ENCODE peak calls at places on chromosomes 4 and X, in five cellular contexts. B, H, I, U and K are unnamed samples.

GRCh38 chrX:9420513-9420912 is 44.3 kb upstream of the TBL1X start:
- DNase-seq in B (no peak), H (no peak), I (peak), U (no peak), K (no peak)

GRCh38 chrX:13380230-13380629 is 60.4 kb upstream of the ATXN3L start:
- DNase-seq in B (no peak), H (no peak), I (peak), U (no peak), K (peak)

GRCh38 chr4:38985363-38986065 is 46.7 kb downstream of the TMEM156 start:
- DNase-seq in B (peak), H (no peak), I (no peak), U (no peak), K (no peak)

GRCh38 chrX:107205770-107206696 is at the start of the genes DNAAF6 and NUP62CL:
- DNase-seq in B (peak), H (peak), I (no peak), U (peak), K (peak)

GRCh38 chrX:80765226-80765625 is 44.5 kb downstream of the BRWD3 start:
- DNase-seq in B (no peak), H (no peak), I (peak), U (no peak), K (peak)

GRCh38 chr4:186248643-186249042 is 17.3 kb upstream of the F11 start:
- DNase-seq in B (no peak), H (no peak), I (no peak), U (no peak), K (no peak)

GRCh38 chr4:108172780-108173598 is 4.3 kb upstream of the LEF1 start:
- DNase-seq in B (peak), H (peak), I (no peak), U (peak), K (peak)

GRCh38 chr4:27245216-27245615 is 384.6 kb downstream of the STIM2 start:
- DNase-seq in B (no peak), H (no peak), I (no peak), U (no peak), K (no peak)

GRCh38 chr4:155999743-156000142 is 46.1 kb upstream of the CTSO start:
- DNase-seq in B (peak), H (peak), I (no peak), U (peak), K (peak)

GRCh38 chr4:16025268-16025667 is 58.6 kb downstream of the PROM1 start:
- DNase-seq in B (no peak), H (no peak), I (no peak), U (no peak), K (no peak)

GRCh38 chrX:10173331-10173900 is 16.6 kb downstream of the CLCN4 start:
- DNase-seq in B (peak), H (peak), I (peak), U (peak), K (peak)

GRCh38 chr4:154720123-154720522 is 23.7 kb upstream of the LRAT start:
- DNase-seq in B (no peak), H (no peak), I (no peak), U (no peak), K (no peak)

GRCh38 chr4:185846550-185847210 is 34.7 kb upstream of the SORBS2 start:
- DNase-seq in B (no peak), H (no peak), I (no peak), U (no peak), K (no peak)

GRCh38 chrX:28010875-28011274 is 29.6 kb upstream of the DCAF8L1 start:
- DNase-seq in B (no peak), H (no peak), I (no peak), U (no peak), K (no peak)

GRCh38 chr4:73839715-73840114 is 3.2 kb downstream of the CXCL6 start:
- DNase-seq in B (no peak), H (no peak), I (no peak), U (no peak), K (no peak)

GRCh38 chr4:76377922-76378321 is 43.0 kb downstream of the CCDC158 start:
- DNase-seq in B (peak), H (no peak), I (peak), U (peak), K (peak)

GRCh38 chr4:143202824-143203223 is 18.1 kb downstream of the USP38 start:
- DNase-seq in B (no peak), H (no peak), I (no peak), U (no peak), K (peak)

GRCh38 chr4:1802151-1802715 is 9.1 kb downstream of the FGFR3 start:
- DNase-seq in B (no peak), H (no peak), I (no peak), U (no peak), K (no peak)

GRCh38 chr4:15507679-15508078 is 38.0 kb downstream of the CC2D2A start:
- DNase-seq in B (no peak), H (no peak), I (no peak), U (no peak), K (no peak)

GRCh38 chrX:120604359-120604782 is 470 bp downstream of the MCTS1 start:
- DNase-seq in B (no peak), H (no peak), I (peak), U (no peak), K (peak)

GRCh38 chr4:95118507-95118906 is 360.8 kb downstream of the BMPR1B start:
- DNase-seq in B (no peak), H (no peak), I (no peak), U (no peak), K (no peak)

GRCh38 chrX:85113746-85114145 is 110.1 kb downstream of the APOOL start:
- DNase-seq in B (no peak), H (no peak), I (no peak), U (no peak), K (no peak)

GRCh38 chr4:135371137-135371536 is 1169.5 kb upstream of the PABPC4L start:
- DNase-seq in B (no peak), H (peak), I (no peak), U (peak), K (no peak)

GRCh38 chr4:15182600-15183222 is 180.4 kb downstream of the CPEB2 start:
- DNase-seq in B (no peak), H (no peak), I (no peak), U (no peak), K (peak)

GRCh38 chr4:133102612-133103409 is 46.3 kb upstream of the PCDH10 start:
- DNase-seq in B (no peak), H (no peak), I (no peak), U (no peak), K (no peak)

GRCh38 chrX:10233173-10233572 is 76.4 kb downstream of the CLCN4 start:
- DNase-seq in B (no peak), H (no peak), I (peak), U (no peak), K (peak)

GRCh38 chrX:7435822-7436221 is 287.9 kb upstream of the PUDP start:
- DNase-seq in B (no peak), H (no peak), I (no peak), U (no peak), K (no peak)

GRCh38 chrX:2401590-2402360 is 99.0 kb downstream of the DHRSX start:
- DNase-seq in B (peak), H (no peak), I (no peak), U (no peak), K (no peak)

GRCh38 chr4:92234393-92235176 is 69.2 kb upstream of the GRID2 start:
- DNase-seq in B (no peak), H (no peak), I (peak), U (no peak), K (peak)

GRCh38 chr4:159016527-159017137 is 86.2 kb upstream of the RAPGEF2 start:
- DNase-seq in B (peak), H (peak), I (peak), U (peak), K (peak)

GRCh38 chr4:70895846-70896435 is 6.2 kb upstream of the MOB1B start:
- DNase-seq in B (no peak), H (no peak), I (no peak), U (no peak), K (peak)

GRCh38 chr4:185772391-185773093 is 39.5 kb downstream of the SORBS2 start:
- DNase-seq in B (no peak), H (no peak), I (no peak), U (no peak), K (no peak)

GRCh38 chrX:38142598-38142997 is 78.1 kb downstream of the SRPX start:
- DNase-seq in B (no peak), H (no peak), I (peak), U (no peak), K (peak)

GRCh38 chrX:74531081-74531480 is 83.3 kb downstream of the RLIM start:
- DNase-seq in B (no peak), H (no peak), I (no peak), U (no peak), K (no peak)

GRCh38 chr4:89724716-89725115 is 112.2 kb downstream of the SNCA start:
- DNase-seq in B (no peak), H (no peak), I (peak), U (no peak), K (peak)

DNA sequence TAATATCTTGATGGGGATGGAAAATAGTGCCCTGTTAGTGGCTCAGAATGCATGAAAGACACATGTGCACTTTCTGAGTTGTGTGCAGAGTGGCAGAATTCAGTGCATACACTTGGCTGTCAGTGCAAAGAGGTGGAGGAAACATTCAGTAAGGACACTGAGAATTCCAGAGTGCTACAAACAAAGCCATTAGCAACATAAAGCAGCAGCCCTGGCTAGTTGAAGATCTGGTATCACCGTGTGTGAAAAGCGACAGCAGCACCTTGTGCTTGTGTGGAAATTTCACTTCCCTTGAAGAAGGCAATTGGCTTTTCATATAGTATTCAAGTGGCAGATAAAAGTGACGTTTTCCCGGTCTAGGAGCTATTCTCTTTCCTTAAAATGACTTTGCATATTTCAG is 810.4 kb downstream of the TRIML1 start:
- DNase-seq in B (no peak), H (no peak), I (no peak), U (no peak), K (no peak)
- H2AFZ ChIP-seq in B (no peak), H (no peak), I (peak), U (peak), K (no peak)

DNA sequence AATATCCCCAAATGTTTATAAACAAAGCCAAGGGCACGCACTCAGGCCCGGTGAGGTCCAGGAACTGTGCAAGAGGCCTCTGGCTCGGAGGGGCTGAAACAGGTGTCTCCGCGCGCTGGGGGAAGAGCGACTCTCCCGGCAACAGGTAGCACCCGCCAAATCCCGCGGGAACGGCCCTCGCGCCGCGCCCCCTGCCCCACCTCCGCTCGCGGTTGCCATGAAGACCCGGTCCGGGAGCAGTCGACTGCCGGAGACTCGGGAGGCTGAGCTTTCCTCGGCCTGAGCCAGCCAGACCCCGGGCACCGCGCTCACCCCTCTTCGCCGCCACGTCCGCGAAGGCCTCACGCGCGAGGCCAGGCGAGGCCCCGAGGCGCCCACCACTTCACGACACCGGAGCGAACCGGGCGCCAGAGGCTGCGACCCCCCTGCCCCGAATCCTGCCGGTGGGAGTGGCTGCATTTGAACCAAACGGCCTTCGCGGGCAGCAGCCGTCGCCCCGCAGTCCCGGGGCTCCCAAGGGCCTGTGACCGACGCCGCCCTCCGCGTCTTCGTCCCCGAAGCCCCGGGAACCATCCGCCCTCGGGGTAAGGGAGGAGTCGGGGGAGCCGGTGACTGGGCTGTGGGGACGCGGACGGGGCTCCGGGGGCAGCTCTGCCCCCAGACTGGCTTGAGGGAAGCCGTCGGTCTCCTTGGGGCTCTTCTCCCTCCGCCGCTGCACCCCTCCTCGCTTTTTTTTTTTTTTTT is at the start of gene NSUN7:
- DNase-seq in B (peak), H (peak), I (no peak), U (peak), K (peak)
- H4K8ac ChIP-seq in B (no peak), H (no peak), I (no peak), U (peak), K (peak)

GRCh38 chrX:40360557-40360956 is 220.2 kb upstream of the ATP6AP2 start:
- DNase-seq in B (no peak), H (no peak), I (no peak), U (no peak), K (no peak)
- H2BK15ac ChIP-seq in B (no peak), H (no peak), I (no peak), U (no peak), K (no peak)

GRCh38 chr4:5232549-5232948 is 181.3 kb downstream of the STK32B start:
- DNase-seq in B (no peak), H (no peak), I (no peak), U (no peak), K (no peak)

GRCh38 chr4:5237086-5237485 is 185.8 kb downstream of the STK32B start:
- DNase-seq in B (no peak), H (peak), I (no peak), U (no peak), K (no peak)

DNA sequence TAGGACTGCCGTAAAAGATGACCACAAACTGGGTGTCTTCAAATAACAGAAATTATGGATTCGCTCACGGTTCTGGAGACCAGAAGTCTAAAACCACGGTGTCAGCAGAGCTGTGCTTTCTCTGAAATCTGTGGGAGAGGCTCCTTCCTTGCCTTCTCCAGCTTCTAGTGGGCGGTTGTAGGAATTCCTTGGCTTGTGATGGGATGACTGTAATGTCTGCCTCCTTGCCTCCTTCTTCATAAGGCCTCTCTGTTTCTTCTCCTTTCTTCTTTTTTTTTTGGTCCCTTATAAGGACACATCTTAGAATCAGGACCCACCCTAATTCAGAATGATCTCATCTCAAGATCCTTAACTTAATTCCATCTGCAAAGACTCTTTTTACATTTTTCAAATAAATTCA is 186.8 kb downstream of the STK32B start:
- DNase-seq in B (no peak), H (no peak), I (peak), U (no peak), K (no peak)
- H2AFZ ChIP-seq in B (no peak), H (no peak), I (no peak), U (no peak), K (no peak)

DNA sequence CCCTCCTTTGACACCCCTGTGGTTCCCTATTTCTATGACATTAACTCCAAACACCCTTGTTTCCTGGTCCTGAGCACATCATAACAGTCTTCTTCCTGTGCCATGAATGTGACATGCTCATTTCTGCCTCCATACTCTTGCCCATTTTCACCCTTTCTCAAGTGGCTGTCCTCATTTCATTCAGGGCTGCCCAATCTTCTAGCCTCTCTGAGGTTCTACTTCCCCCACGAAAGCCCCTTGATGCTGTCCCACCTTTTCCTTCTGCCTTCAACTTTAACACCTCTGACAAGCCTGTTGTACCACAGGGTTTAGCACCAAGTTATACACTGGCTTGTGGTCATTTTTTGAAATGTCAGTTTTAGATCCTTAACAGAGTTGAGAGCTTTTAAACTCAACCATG is 136.2 kb upstream of the BOD1L1 start:
- DNase-seq in B (no peak), H (no peak), I (no peak), U (no peak), K (no peak)
- H4K8ac ChIP-seq in B (no peak), H (no peak), I (no peak), U (no peak), K (no peak)

GRCh38 chr4:128635939-128636551 is 173.5 kb upstream of the JADE1 start:
- DNase-seq in B (no peak), H (no peak), I (no peak), U (peak), K (peak)
- H2BK15ac ChIP-seq in B (no peak), H (no peak), I (no peak), U (no peak), K (no peak)

DNA sequence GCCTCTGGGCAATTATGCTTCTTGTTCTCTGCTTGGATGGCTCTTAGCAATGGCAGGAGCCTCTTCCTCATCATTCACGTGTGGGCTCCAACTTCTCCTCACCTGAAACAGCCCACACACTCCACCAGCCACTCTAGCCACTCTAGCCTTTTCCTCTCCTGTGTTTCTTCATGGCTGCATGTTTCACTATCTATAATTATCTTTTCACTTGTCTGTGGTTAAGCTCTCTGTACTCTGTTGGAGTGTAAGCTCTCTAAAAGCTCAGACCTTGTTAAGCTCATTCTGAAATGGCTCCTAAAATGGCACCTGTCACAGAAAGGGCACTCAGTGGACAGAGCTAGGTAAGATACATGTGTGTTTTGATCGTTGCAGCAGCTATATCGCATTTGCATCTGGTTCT is 80.0 kb downstream of the SH3KBP1 start:
- DNase-seq in B (no peak), H (no peak), I (no peak), U (no peak), K (no peak)
- H2AFZ ChIP-seq in B (no peak), H (no peak), I (no peak), U (no peak), K (no peak)

GRCh38 chrX:64977051-64977450 is 801 bp upstream of the ZC4H2 start:
- DNase-seq in B (no peak), H (no peak), I (no peak), U (no peak), K (no peak)
- H4K8ac ChIP-seq in B (no peak), H (no peak), I (no peak), U (no peak), K (no peak)

GRCh38 chr4:2866891-2867290 is 23.2 kb downstream of the ADD1 start:
- DNase-seq in B (no peak), H (no peak), I (peak), U (no peak), K (peak)
- H2BK15ac ChIP-seq in B (no peak), H (no peak), I (no peak), U (no peak), K (no peak)

DNA sequence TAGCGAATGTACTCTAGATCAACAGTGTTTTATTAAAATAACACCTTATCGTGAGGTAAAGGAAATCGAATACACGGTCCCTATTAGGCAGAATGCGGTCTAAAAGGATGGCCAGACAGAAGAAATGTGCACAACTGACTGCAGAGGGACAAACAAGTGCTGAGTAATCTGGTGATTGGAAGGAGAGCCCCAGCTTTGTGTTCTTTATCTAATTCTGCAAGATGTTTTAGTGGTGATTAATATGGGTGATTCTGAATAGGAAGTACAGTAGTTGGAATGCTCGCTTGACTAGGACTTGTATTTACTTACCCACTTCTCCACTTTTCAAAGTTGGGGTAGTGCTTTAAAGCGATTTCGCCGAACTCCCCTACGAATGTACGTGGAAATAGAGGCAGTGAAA is 1.2 kb downstream of the WDR44 start:
- DNase-seq in B (no peak), H (no peak), I (peak), U (no peak), K (peak)
- H2AFZ ChIP-seq in B (peak), H (no peak), I (no peak), U (no peak), K (no peak)